ENCODE peak calls at places on chromosomes 12 and 14, in seven cellular contexts. U is stomach, K is uterus, N is tibial artery, D is mesenchymal stem cell, W is K562, R is neuronal stem cell. X is an unnamed sample.

GRCh38 chr14:48193893-48194292 is 518.5 kb upstream of the MDGA2 start:
- DNase-seq in W (no peak), R (no peak), U (no peak), D (no peak), N (no peak), K (no peak), X (no peak)

GRCh38 chr14:77140937-77141591 is 527 bp downstream of the ZDHHC22 start:
- DNase-seq in U (no peak), N (no peak), R (peak; percentile 82), D (peak; percentile 44), W (peak; percentile 38), K (no peak), X (no peak)

GRCh38 chr14:65027127-65027799 is 40.6 kb downstream of the FNTB start:
- DNase-seq in N (no peak), K (no peak), D (no peak), U (no peak), R (no peak), W (no peak), X (no peak)

GRCh38 chr12:3107071-3107583 is 29.9 kb downstream of the TSPAN9 start:
- DNase-seq in W (no peak), N (no peak), R (no peak), D (peak; percentile 47), K (peak; percentile 80), U (no peak), X (no peak)

GRCh38 chr14:30125322-30125944 is 197.8 kb upstream of the PRKD1 start:
- DNase-seq in K (no peak), W (no peak), N (no peak), D (no peak), U (no peak), R (no peak), X (no peak)

GRCh38 chr12:6294533-6295186 is 15.8 kb upstream of the PLEKHG6 start:
- DNase-seq in N (no peak), R (no peak), K (no peak), W (no peak), D (peak; percentile 51), U (no peak), X (no peak)

GRCh38 chr12:87671757-87672156 is 357.4 kb downstream of the C12orf50 start:
- DNase-seq in W (no peak), D (no peak), U (no peak), K (no peak), N (no peak), R (no peak), X (no peak)

GRCh38 chr12:95802482-95803264 is 12.1 kb upstream of the NTN4 start:
- DNase-seq in U (no peak), K (no peak), R (no peak), W (no peak), N (no peak), D (peak; percentile 82), X (no peak)

GRCh38 chr12:43776498-43776897 is 17.7 kb downstream of the IRAK4 start:
- DNase-seq in N (no peak), R (no peak), D (peak; percentile 42), U (no peak), W (no peak), K (no peak), X (no peak)

GRCh38 chr12:10119072-10119471 is 10.9 kb downstream of the CLEC7A start:
- DNase-seq in N (no peak), U (no peak), D (peak; percentile 87), R (no peak), W (no peak), K (no peak), X (no peak)

GRCh38 chr12:95300286-95300685 is 82.7 kb downstream of the VEZT start:
- DNase-seq in U (no peak), K (no peak), N (no peak), R (no peak), W (no peak), D (no peak), X (no peak)

GRCh38 chr12:59453461-59453860 is 142.4 kb upstream of the SLC16A7 start:
- DNase-seq in R (no peak), K (no peak), W (no peak), D (no peak), N (no peak), U (no peak), X (no peak)

GRCh38 chr14:85531141-85531593 is 1.2 kb downstream of the FLRT2 start:
- DNase-seq in D (peak; percentile 91), R (peak; percentile 42), K (peak; percentile 35), W (no peak), N (no peak), U (peak; percentile 28), X (no peak)

GRCh38 chr12:30847259-30847658 is 79.3 kb upstream of the TSPAN11 start:
- DNase-seq in U (no peak), K (no peak), N (no peak), W (peak; percentile 37), D (peak; percentile 78), R (peak; percentile 48), X (no peak)

GRCh38 chr12:91361864-91362263 is 179.2 kb upstream of the DCN start:
- DNase-seq in D (peak; percentile 48), U (no peak), W (peak; percentile 29), R (peak; percentile 15), N (no peak), K (no peak), X (no peak)

GRCh38 chr14:76191297-76191696 is 39.6 kb downstream of the GPATCH2L start:
- DNase-seq in K (no peak), U (no peak), D (no peak), N (peak; percentile 56), W (no peak), R (no peak), X (no peak)

GRCh38 chr12:29921307-29921706 is 137.6 kb upstream of the TMTC1 start:
- DNase-seq in K (no peak), W (no peak), U (no peak), D (peak; percentile 65), R (no peak), N (no peak), X (no peak)

GRCh38 chr12:83318386-83318971 is 631.8 kb downstream of the TMTC2 start:
- DNase-seq in U (no peak), R (no peak), D (peak; percentile 14), K (no peak), N (no peak), W (no peak), X (no peak)

GRCh38 chr14:49999826-50000214 is 106.9 kb downstream of the ARF6 start:
- DNase-seq in K (no peak), W (no peak), U (no peak), D (no peak), R (no peak), N (no peak), X (no peak)

GRCh38 chr12:120190985-120191480 is 3.5 kb downstream of the GCN1 start:
- DNase-seq in D (no peak), U (no peak), W (no peak), N (no peak), K (no peak), R (no peak), X (no peak)

GRCh38 chr12:20695232-20695631 is at the start of gene SLCO1C1:
- DNase-seq in W (no peak), D (no peak), U (no peak), R (no peak), K (no peak), N (no peak), X (no peak)

GRCh38 chr14:89283327-89284060 is 133.5 kb downstream of the FOXN3 start:
- DNase-seq in W (no peak), D (no peak), R (no peak), U (no peak), N (no peak), K (no peak), X (no peak)

GRCh38 chr12:8036366-8036765 is 3.9 kb downstream of the FOXJ2 start:
- DNase-seq in R (no peak), W (no peak), U (peak; percentile 79), K (no peak), N (no peak), D (no peak), X (no peak)

GRCh38 chr14:100192250-100192671 is 32.8 kb upstream of the DEGS2 start:
- DNase-seq in R (no peak), U (no peak), D (no peak), W (no peak), N (no peak), K (peak; percentile 45), X (no peak)

GRCh38 chr14:100193417-100194357 is 34.2 kb upstream of the DEGS2 start:
- DNase-seq in U (no peak), K (no peak), D (no peak), N (no peak), R (peak; percentile 17), W (peak; percentile 45), X (peak; percentile 51)

GRCh38 chr14:100190126-100190525 is 30.7 kb upstream of the DEGS2 start:
- DNase-seq in U (no peak), R (no peak), N (no peak), W (no peak), K (no peak), D (no peak), X (no peak)

GRCh38 chr14:100192672-100193416 is 33.4 kb upstream of the DEGS2 start:
- DNase-seq in R (peak; percentile 99), K (peak; percentile 99), D (peak; percentile 96), U (peak; percentile 100), W (peak; percentile 97), N (peak; percentile 99), X (peak; percentile 97)

GRCh38 chr14:100191584-100192249 is 32.3 kb upstream of the DEGS2 start:
- DNase-seq in U (no peak), W (no peak), D (no peak), N (no peak), K (no peak), R (no peak), X (no peak)
- H3K27ac ChIP-seq in U (peak overlapping the region; percentile 91), W (peak overlapping the region; percentile 95), D (no peak overlapping the region), N (peak overlapping the region; percentile 87), K (peak overlapping the region; percentile 82), R (no peak overlapping the region), X (no peak overlapping the region)

GRCh38 chr14:72801381-72801812 is 92.5 kb downstream of the DPF3 start:
- DNase-seq in D (peak; percentile 81), U (no peak), K (no peak), W (no peak), R (no peak), N (no peak), X (no peak)
- H3K27ac ChIP-seq in D (peak overlapping the region; percentile 87), U (no peak overlapping the region), K (no peak overlapping the region), W (no peak overlapping the region), R (no peak overlapping the region), N (no peak overlapping the region), X (no peak overlapping the region)

GRCh38 chr14:58635041-58635440 is 2.7 kb upstream of the DACT1 start:
- DNase-seq in W (no peak), N (no peak), K (no peak), D (no peak), U (no peak), R (no peak), X (no peak)
- H3K27ac ChIP-seq in W (no peak overlapping the region), N (peak overlapping the region; percentile 36), K (no peak overlapping the region), D (no peak overlapping the region), U (no peak overlapping the region), R (no peak overlapping the region), X (no peak overlapping the region)

GRCh38 chr12:57118711-57119271 is 7.6 kb upstream of the STAT6 start:
- DNase-seq in R (no peak), D (no peak), N (no peak), K (no peak), U (no peak), W (no peak), X (no peak)
- H3K27ac ChIP-seq in R (no peak overlapping the region), D (no peak overlapping the region), N (no peak overlapping the region), K (no peak overlapping the region), U (no peak overlapping the region), W (no peak overlapping the region), X (no peak overlapping the region)

DNA sequence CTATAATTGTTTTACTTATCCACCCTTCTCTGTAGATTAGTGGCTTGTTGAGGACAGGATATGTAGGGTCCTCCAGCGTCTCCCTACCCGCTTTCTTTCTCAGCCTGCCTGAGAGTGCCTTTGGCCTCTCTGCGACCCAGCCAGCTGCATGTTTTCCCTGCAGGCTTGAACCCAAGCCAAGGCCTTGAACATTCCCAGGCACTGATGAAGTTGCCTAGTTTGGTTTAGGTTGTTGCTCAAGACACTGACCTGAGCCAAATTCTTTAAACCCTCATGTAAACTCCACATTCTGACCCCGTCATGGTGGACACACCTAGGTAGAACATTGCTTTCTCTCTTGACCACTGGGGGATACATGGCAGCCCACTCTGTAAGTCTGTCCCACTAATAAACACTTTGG is 33.4 kb upstream of the TXNRD1 start:
- DNase-seq in D (no peak), N (peak; percentile 90), U (peak; percentile 49), K (peak; percentile 83), W (no peak), R (no peak), X (no peak)
- H3K27ac ChIP-seq in D (no peak overlapping the region), N (peak overlapping the region; percentile 83), U (no peak overlapping the region), K (peak overlapping the region; percentile 95), W (no peak overlapping the region), R (no peak overlapping the region), X (no peak overlapping the region)

X was measured in caudate nucleus.